ENCODE peak calls at places on chromosome 2, in ten cellular contexts. D, I, F, L, N, Z, U, R, T and Y are unnamed samples.
A peak's percentile ranks its signal among the peaks of the same experiment; 100 is the strongest.

GRCh38 chr2:241300000-241300399 is 15.5 kb downstream of the HDLBP start:
- DNase-seq in D (no peak), I (no peak), F (no peak), L (no peak), N (no peak), Z (no peak), U (no peak), R (no peak), T (no peak), Y (no peak)

GRCh38 chr2:12701786-12702660 is 14.7 kb upstream of the TRIB2 start:
- DNase-seq in D (no peak), I (no peak), F (no peak), L (peak; percentile 85), N (no peak), Z (no peak), U (no peak), R (no peak), T (peak; percentile 66), Y (peak; percentile 21)

GRCh38 chr2:61485281-61485680 is 14.4 kb upstream of the USP34 start:
- DNase-seq in D (no peak), I (no peak), F (no peak), L (no peak), N (no peak), Z (no peak), U (no peak), R (no peak), T (no peak), Y (no peak)

GRCh38 chr2:168155036-168155435 is 92.4 kb downstream of the STK39 start:
- DNase-seq in D (no peak), I (no peak), F (no peak), L (no peak), N (no peak), Z (no peak), U (no peak), R (no peak), T (peak; percentile 47), Y (no peak)

GRCh38 chr2:133838642-133839370 is 270.5 kb upstream of the NCKAP5 start:
- DNase-seq in D (no peak), I (no peak), F (no peak), L (no peak), N (no peak), Z (no peak), U (no peak), R (no peak), T (no peak), Y (no peak)

GRCh38 chr2:220665108-220665471 is 907.0 kb downstream of the EPHA4 start:
- DNase-seq in D (no peak), I (no peak), F (no peak), L (no peak), N (no peak), Z (no peak), U (no peak), R (no peak), T (no peak), Y (no peak)

GRCh38 chr2:14256890-14257289 is 375.6 kb upstream of the LRATD1 start:
- DNase-seq in D (peak; percentile 46), I (no peak), F (no peak), L (peak; percentile 63), N (no peak), Z (no peak), U (no peak), R (no peak), T (peak; percentile 45), Y (no peak)

GRCh38 chr2:159035790-159036411 is 67.5 kb downstream of the TANC1 start:
- DNase-seq in D (peak; percentile 71), I (peak; percentile 70), F (peak; percentile 2), L (peak; percentile 84), N (no peak), Z (no peak), U (no peak), R (peak; percentile 32), T (peak; percentile 42), Y (peak; percentile 46)

GRCh38 chr2:98985905-98986666 is 50.1 kb upstream of the CRACDL start:
- DNase-seq in D (no peak), I (no peak), F (peak; percentile 6), L (peak; percentile 83), N (no peak), Z (no peak), U (no peak), R (no peak), T (no peak), Y (no peak)

GRCh38 chr2:109375656-109376055 is 238.1 kb downstream of the SEPTIN10 start:
- DNase-seq in D (no peak), I (no peak), F (no peak), L (no peak), N (peak; percentile 36), Z (peak; percentile 47), U (no peak), R (peak; percentile 11), T (no peak), Y (no peak)
- H3K4me3 ChIP-seq in D (no peak overlapping the region), I (no peak overlapping the region), F (no peak overlapping the region), L (no peak overlapping the region), N (no peak overlapping the region), Z (no peak overlapping the region), U (no peak overlapping the region), R (no peak overlapping the region), T (no peak overlapping the region), Y (no peak overlapping the region)

GRCh38 chr2:100928235-100928634 is 73.9 kb upstream of the RPL31 start:
- DNase-seq in D (no peak), I (no peak), F (no peak), L (no peak), N (no peak), Z (no peak), U (no peak), R (no peak), T (no peak), Y (no peak)

GRCh38 chr2:100923461-100924020 is 78.5 kb upstream of the RPL31 start:
- DNase-seq in D (no peak), I (no peak), F (no peak), L (no peak), N (no peak), Z (no peak), U (no peak), R (no peak), T (no peak), Y (no peak)

GRCh38 chr2:100921685-100922161 is 80.4 kb upstream of the RPL31 start:
- DNase-seq in D (no peak), I (no peak), F (no peak), L (peak; percentile 6), N (no peak), Z (no peak), U (no peak), R (no peak), T (peak; percentile 83), Y (no peak)

GRCh38 chr2:100924122-100924519 is 78.0 kb upstream of the RPL31 start:
- DNase-seq in D (no peak), I (no peak), F (no peak), L (no peak), N (no peak), Z (no peak), U (no peak), R (no peak), T (no peak), Y (no peak)

GRCh38 chr2:100924520-100925451 is 77.3 kb upstream of the RPL31 start:
- DNase-seq in D (no peak), I (peak; percentile 28), F (no peak), L (no peak), N (no peak), Z (no peak), U (no peak), R (peak; percentile 35), T (peak; percentile 58), Y (no peak)
- H3K4me3 ChIP-seq in D (no peak overlapping the region), I (peak overlapping the region; percentile 22), F (no peak overlapping the region), L (no peak overlapping the region), N (no peak overlapping the region), Z (peak overlapping the region; percentile 1), U (no peak overlapping the region), R (peak overlapping the region; percentile 10), T (peak overlapping the region; percentile 39), Y (no peak overlapping the region)

GRCh38 chr2:67394734-67395133 is 2.4 kb upstream of the ETAA1 start:
- DNase-seq in D (no peak), I (no peak), F (no peak), L (peak; percentile 64), N (no peak), Z (no peak), U (no peak), R (no peak), T (peak; percentile 80), Y (no peak)

GRCh38 chr2:67388680-67389079 is 8.5 kb upstream of the ETAA1 start:
- DNase-seq in D (no peak), I (no peak), F (no peak), L (no peak), N (no peak), Z (no peak), U (no peak), R (no peak), T (no peak), Y (no peak)

GRCh38 chr2:67389286-67389685 is 7.8 kb upstream of the ETAA1 start:
- DNase-seq in D (no peak), I (no peak), F (no peak), L (no peak), N (no peak), Z (no peak), U (no peak), R (no peak), T (peak; percentile 79), Y (no peak)

GRCh38 chr2:67393237-67393636 is 3.9 kb upstream of the ETAA1 start:
- DNase-seq in D (no peak), I (no peak), F (no peak), L (peak; percentile 8), N (no peak), Z (no peak), U (no peak), R (no peak), T (no peak), Y (no peak)

DNA sequence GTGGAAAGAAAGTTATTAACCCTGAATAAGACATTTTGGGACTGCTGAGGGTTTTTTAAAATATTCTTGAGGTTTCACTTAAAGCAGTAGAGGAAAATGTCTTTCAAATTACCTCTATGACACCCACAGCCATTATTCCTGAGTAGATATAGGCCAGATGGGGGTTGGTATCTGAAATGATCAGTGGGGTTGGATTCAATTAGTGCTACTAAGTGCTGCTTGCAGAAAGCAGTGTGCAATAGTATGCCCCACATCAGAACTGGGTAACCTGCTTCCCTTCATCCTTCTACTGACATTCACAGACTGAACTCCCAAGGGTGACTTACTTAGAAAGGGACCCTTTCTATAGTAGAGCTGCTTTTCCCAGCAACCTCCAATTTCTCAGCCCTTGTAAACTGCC is 7.3 kb upstream of the ETAA1 start:
- DNase-seq in D (no peak), I (no peak), F (no peak), L (no peak), N (no peak), Z (no peak), U (no peak), R (no peak), T (no peak), Y (no peak)
- H3K4me3 ChIP-seq in D (no peak overlapping the region), I (no peak overlapping the region), F (no peak overlapping the region), L (no peak overlapping the region), N (no peak overlapping the region), Z (no peak overlapping the region), U (no peak overlapping the region), R (no peak overlapping the region), T (no peak overlapping the region), Y (no peak overlapping the region)

DNA sequence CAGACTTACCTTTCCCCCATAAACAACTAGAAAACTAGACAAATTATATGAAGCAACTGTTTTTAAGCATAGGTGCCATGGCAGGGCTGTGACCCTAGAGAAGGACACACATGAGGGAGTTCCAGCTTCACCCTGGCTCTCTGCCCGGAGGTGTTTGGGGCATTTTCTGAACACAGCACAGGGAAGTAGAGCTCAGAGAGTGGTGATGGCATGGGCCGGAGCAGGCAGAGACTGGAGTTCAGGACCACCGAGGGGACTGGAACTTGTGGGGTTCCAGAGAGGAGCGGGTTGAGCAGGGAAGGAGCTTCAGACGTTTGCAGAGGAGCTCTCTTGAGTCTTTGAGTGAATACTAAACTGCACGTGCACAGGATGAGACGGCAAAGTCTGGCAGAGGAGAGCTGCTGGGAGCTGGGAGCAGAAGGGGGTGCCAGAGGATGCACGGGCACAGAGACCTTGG is 26.5 kb upstream of the KLF11 start:
- DNase-seq in D (no peak), I (no peak), F (no peak), L (no peak), N (peak; percentile 59), Z (peak; percentile 37), U (no peak), R (no peak), T (no peak), Y (no peak)
- H3K4me3 ChIP-seq in D (no peak overlapping the region), I (no peak overlapping the region), F (no peak overlapping the region), L (no peak overlapping the region), N (no peak overlapping the region), Z (no peak overlapping the region), U (no peak overlapping the region), R (no peak overlapping the region), T (no peak overlapping the region), Y (no peak overlapping the region)